ENCODE peak calls at places on chromosomes 7 and 10, in four cellular contexts. L, H, I and G are unnamed samples. For H3K27me3 and H3K9me3, the result is how much of the 10 kb centered on the place peaks cover.

GRCh38 chr7:91263359-91264082 is 712 bp upstream of the FZD1 start:
- DNase-seq in L (no peak), H (peak), I (peak), G (no peak)

GRCh38 chr7:36570508-36571219 is 153.6 kb downstream of the AOAH start:
- DNase-seq in L (no peak), H (no peak), I (no peak), G (no peak)

GRCh38 chr7:134315679-134316538 is 821 bp downstream of the SLC35B4 start:
- DNase-seq in L (no peak), H (no peak), I (no peak), G (no peak)

GRCh38 chr7:6556196-6556595 is 4.9 kb upstream of the GRID2IP start:
- DNase-seq in L (no peak), H (no peak), I (no peak), G (no peak)

GRCh38 chr7:37999673-38000072 is 79.2 kb downstream of the EPDR1 start:
- DNase-seq in L (no peak), H (no peak), I (no peak), G (no peak)

GRCh38 chr7:27793780-27794179 is 53.8 kb downstream of the TAX1BP1 start:
- DNase-seq in L (no peak), H (no peak), I (no peak), G (no peak)

GRCh38 chr10:61284222-61284890 is 168.8 kb downstream of the TMEM26 start:
- DNase-seq in L (no peak), H (no peak), I (no peak), G (no peak)

GRCh38 chr10:11209810-11210141 is 192.1 kb downstream of the CELF2 start:
- DNase-seq in L (no peak), H (no peak), I (no peak), G (no peak)

GRCh38 chr10:113644185-113645120 is 19.4 kb downstream of the NRAP start:
- DNase-seq in L (no peak), H (no peak), I (no peak), G (no peak)

GRCh38 chr10:84798333-84798732 is 469.9 kb downstream of the CCSER2 start:
- DNase-seq in L (no peak), H (no peak), I (no peak), G (no peak)

GRCh38 chr7:130954918-130955559 is 221.0 kb upstream of the KLF14 start:
- DNase-seq in L (no peak), H (no peak), I (no peak), G (no peak)

GRCh38 chr10:110859206-110859946 is 12.4 kb upstream of the PDCD4 start:
- DNase-seq in L (no peak), H (peak), I (no peak), G (no peak)

GRCh38 chr7:81484266-81484665 is 285.6 kb downstream of the HGF start:
- DNase-seq in L (no peak), H (peak), I (no peak), G (no peak)

GRCh38 chr7:29486191-29486700 is 77.4 kb upstream of the PRR15 start:
- DNase-seq in L (no peak), H (no peak), I (no peak), G (no peak)

GRCh38 chr10:129203819-129204218 is 263.2 kb upstream of the MGMT start:
- DNase-seq in L (no peak), H (no peak), I (no peak), G (no peak)

GRCh38 chr10:124341768-124342135 is 77.0 kb downstream of the OAT start:
- DNase-seq in L (no peak), H (peak), I (no peak), G (no peak)

GRCh38 chr7:20438665-20439376 is 108.1 kb downstream of the ITGB8 start:
- DNase-seq in L (no peak), H (no peak), I (no peak), G (no peak)

DNA sequence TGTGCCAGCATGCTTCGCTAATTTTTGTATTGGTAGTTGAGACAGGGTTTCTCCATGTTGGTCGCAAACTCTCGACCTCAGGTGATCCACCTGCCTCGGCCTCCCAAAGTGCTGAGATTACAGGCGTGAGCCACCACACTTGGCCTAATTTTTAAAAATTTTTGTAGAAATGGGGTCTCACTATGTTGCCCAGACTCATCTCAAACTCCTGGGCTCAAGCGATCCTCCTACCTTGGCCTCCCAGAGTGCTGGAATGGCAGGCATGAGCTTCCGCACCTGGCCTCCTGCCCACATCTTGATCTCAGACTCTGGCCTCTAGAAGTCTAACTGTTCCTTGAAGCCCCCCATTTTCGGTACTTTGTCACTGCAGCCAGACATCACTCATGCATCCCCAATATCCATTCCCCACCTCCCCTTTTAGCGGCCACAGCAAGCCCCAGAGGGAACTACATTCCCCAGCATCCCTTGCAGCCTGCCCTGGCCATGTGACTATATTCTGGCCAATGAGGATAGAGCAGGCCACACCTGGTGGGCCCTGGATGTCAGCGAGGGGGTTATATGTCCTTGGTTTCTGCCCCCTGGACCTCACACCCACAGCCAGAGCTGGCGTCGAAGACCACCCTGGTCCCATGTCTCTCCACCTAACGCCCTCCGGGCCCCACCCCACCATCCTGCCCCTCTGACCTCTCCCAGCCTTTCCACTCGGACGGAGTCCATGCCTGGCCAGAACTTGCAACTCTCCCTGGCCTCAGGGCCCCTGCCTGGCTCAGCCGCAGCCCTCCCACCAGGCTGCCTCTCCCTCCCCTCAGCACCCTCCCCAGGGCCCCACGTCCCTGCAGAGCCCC is 33.8 kb downstream of the MICALL2 start:
- DNase-seq in L (no peak), H (no peak), I (no peak), G (no peak)
- H3K27me3 ChIP-seq in L (under half), H (half or more), I (under half), G (under half)

GRCh38 chr7:157936976-157937375 is 600.2 kb downstream of the DNAJB6 start:
- DNase-seq in L (no peak), H (no peak), I (no peak), G (no peak)
- H3K9me3 ChIP-seq in L (under half), H (under half), I (under half), G (under half)

GRCh38 chr10:117457071-117457810 is 82.0 kb upstream of the PDZD8 start:
- DNase-seq in L (no peak), H (no peak), I (no peak), G (no peak)
- H3K4me3 ChIP-seq in L (no peak), H (no peak), I (no peak), G (no peak)

GRCh38 chr10:105070980-105071379 is 429.9 kb downstream of the SORCS3 start:
- DNase-seq in L (no peak), H (no peak), I (no peak), G (no peak)

GRCh38 chr10:105068497-105068896 is 427.4 kb downstream of the SORCS3 start:
- DNase-seq in L (peak), H (no peak), I (no peak), G (no peak)

GRCh38 chr10:105071980-105072379 is 430.9 kb downstream of the SORCS3 start:
- DNase-seq in L (no peak), H (no peak), I (no peak), G (no peak)

GRCh38 chr10:105073999-105074398 is 432.9 kb downstream of the SORCS3 start:
- DNase-seq in L (peak), H (no peak), I (no peak), G (no peak)

GRCh38 chr10:105070249-105070648 is 429.2 kb downstream of the SORCS3 start:
- DNase-seq in L (no peak), H (no peak), I (no peak), G (no peak)
- H3K27me3 ChIP-seq in L (under half), H (under half), I (under half), G (under half)